ENCODE peak calls at places on chromosome 1, in five cellular contexts. F is IMR-90, A is upper lobe of right lung, B is breast epithelium, S is fibroblast of mammary gland. R is an unnamed sample.

GRCh38 chr1:201095581-201096531 is 16.4 kb downstream of the CACNA1S start:
- DNase-seq in F (no peak), A (no peak), B (no peak), S (no peak), R (no peak)

GRCh38 chr1:218711021-218711420 is 365.9 kb downstream of the TGFB2 start:
- DNase-seq in F (peak), A (no peak), B (no peak), S (no peak), R (no peak)

GRCh38 chr1:103900005-103900404 is 150.3 kb downstream of the AMY1C start:
- DNase-seq in F (no peak), A (no peak), B (no peak), S (no peak), R (no peak)

GRCh38 chr1:212514782-212515181 is 82.1 kb downstream of the NENF start:
- DNase-seq in F (no peak), A (no peak), B (no peak), S (no peak), R (no peak)

GRCh38 chr1:156090822-156091188 is 8.5 kb upstream of the MEX3A start:
- DNase-seq in F (peak), A (peak), B (peak), S (peak), R (peak)

GRCh38 chr1:152162826-152163463 is 3.9 kb upstream of the RPTN start:
- DNase-seq in F (peak), A (no peak), B (no peak), S (peak), R (no peak)

GRCh38 chr1:100523038-100523649 is 14.8 kb upstream of the GPR88 start:
- DNase-seq in F (peak), A (no peak), B (no peak), S (no peak), R (peak)

GRCh38 chr1:229596961-229597699 is 28.8 kb downstream of the TAF5L start:
- DNase-seq in F (peak), A (no peak), B (no peak), S (peak), R (no peak)

GRCh38 chr1:27542463-27543273 is 52.7 kb upstream of the WASF2 start:
- DNase-seq in F (peak), A (no peak), B (peak), S (peak), R (no peak)

GRCh38 chr1:217067642-217068041 is 344.4 kb upstream of the ESRRG start:
- DNase-seq in F (no peak), A (no peak), B (no peak), S (no peak), R (no peak)

GRCh38 chr1:18536943-18537342 is 56.2 kb downstream of the KLHDC7A start:
- DNase-seq in F (no peak), A (peak), B (no peak), S (no peak), R (no peak)

GRCh38 chr1:23167353-23168078 is 1.1 kb downstream of the LUZP1 start:
- DNase-seq in F (peak), A (peak), B (peak), S (peak), R (no peak)

GRCh38 chr1:161209790-161210409 is 5.2 kb upstream of the FCER1G start:
- DNase-seq in F (peak), A (peak), B (peak), S (peak), R (peak)

GRCh38 chr1:236821111-236821625 is 26.1 kb downstream of the MTR start:
- DNase-seq in F (no peak), A (no peak), B (no peak), S (no peak), R (no peak)

GRCh38 chr1:198056255-198056654 is 100.5 kb upstream of the NEK7 start:
- DNase-seq in F (no peak), A (no peak), B (no peak), S (no peak), R (no peak)

GRCh38 chr1:187714501-187714900 is 885.8 kb downstream of the PLA2G4A start:
- DNase-seq in F (no peak), A (no peak), B (no peak), S (peak), R (no peak)

GRCh38 chr1:225418059-225418458 is 9.8 kb downstream of the LBR start:
- DNase-seq in F (no peak), A (no peak), B (no peak), S (no peak), R (no peak)

GRCh38 chr1:205950280-205950679 is 7.0 kb upstream of the SLC26A9 start:
- DNase-seq in F (peak), A (no peak), B (peak), S (peak), R (no peak)

GRCh38 chr1:211616231-211617031 is 37.5 kb upstream of the SLC30A1 start:
- DNase-seq in F (no peak), A (no peak), B (peak), S (no peak), R (no peak)

GRCh38 chr1:211135342-211135950 is 1.5 kb upstream of the KCNH1 start:
- DNase-seq in F (peak), A (no peak), B (no peak), S (peak), R (no peak)

GRCh38 chr1:234108921-234109320 is 204.4 kb downstream of the SLC35F3 start:
- DNase-seq in F (peak), A (no peak), B (no peak), S (no peak), R (no peak)

GRCh38 chr1:221888218-221888617 is 146.3 kb upstream of the DUSP10 start:
- DNase-seq in F (no peak), A (no peak), B (no peak), S (no peak), R (no peak)

GRCh38 chr1:16155537-16156410 is at the start of gene EPHA2:
- DNase-seq in F (peak), A (peak), B (peak), S (peak), R (no peak)

GRCh38 chr1:154757149-154757548 is 112.9 kb downstream of the KCNN3 start:
- DNase-seq in F (no peak), A (no peak), B (no peak), S (no peak), R (no peak)

GRCh38 chr1:161115132-161115711 is 2.6 kb downstream of the PFDN2 start:
- DNase-seq in F (peak), A (no peak), B (no peak), S (peak), R (no peak)

GRCh38 chr1:111592389-111593361 is 26.9 kb upstream of the RAP1A start:
- DNase-seq in F (peak), A (peak), B (peak), S (peak), R (no peak)

GRCh38 chr1:32197837-32198236 is 2.6 kb upstream of the CCDC28B start:
- DNase-seq in F (no peak), A (no peak), B (no peak), S (no peak), R (no peak)

GRCh38 chr1:59156031-59156430 is 140.9 kb upstream of the FGGY start:
- DNase-seq in F (no peak), A (no peak), B (no peak), S (no peak), R (no peak)

GRCh38 chr1:42931108-42931539 is 27.5 kb downstream of the SLC2A1 start:
- DNase-seq in F (peak), A (peak), B (no peak), S (peak), R (peak)

DNA sequence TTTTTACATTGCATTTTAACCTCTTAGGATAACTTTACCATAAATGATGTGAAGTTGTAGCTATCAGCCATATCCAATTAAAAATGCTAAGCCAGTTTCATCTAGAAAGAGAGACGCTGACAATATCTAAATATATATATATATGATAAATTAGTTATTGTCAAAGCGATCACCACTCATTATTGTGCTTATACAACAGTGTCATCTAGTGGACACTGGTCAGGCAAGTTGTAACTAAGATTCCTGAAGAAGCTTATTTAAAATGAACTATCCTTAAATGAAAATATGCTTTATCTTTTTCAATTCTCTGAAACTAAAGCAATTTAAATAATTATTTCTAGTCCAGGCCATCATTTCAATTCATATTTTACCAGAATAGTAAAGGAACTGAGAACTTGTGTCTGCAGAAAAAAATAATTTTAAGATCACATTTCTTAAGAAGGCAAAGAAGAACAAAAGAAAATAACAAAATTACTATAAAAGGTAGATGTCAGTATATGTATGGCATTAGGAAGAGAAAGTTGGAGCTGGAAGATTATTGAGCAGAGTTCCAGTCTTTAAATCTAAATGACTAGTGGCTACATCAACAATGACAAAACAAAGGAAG is 193.3 kb upstream of the SNX7 start:
- DNase-seq in F (peak), A (no peak), B (no peak), S (peak), R (no peak)
- TF ChIP-seq CTCF in F (peak), A (peak), B (peak), S (peak), R (peak)

GRCh38 chr1:203137324-203137723 is 9.8 kb downstream of the ADORA1 start:
- DNase-seq in F (no peak), A (no peak), B (no peak), S (no peak), R (no peak)

GRCh38 chr1:203135636-203136305 is 8.2 kb downstream of the ADORA1 start:
- DNase-seq in F (no peak), A (peak), B (no peak), S (no peak), R (peak)

GRCh38 chr1:203140076-203140475 is 12.6 kb downstream of the ADORA1 start:
- DNase-seq in F (no peak), A (no peak), B (no peak), S (no peak), R (no peak)

GRCh38 chr1:203133969-203134725 is 6.6 kb downstream of the ADORA1 start:
- DNase-seq in F (peak), A (peak), B (no peak), S (peak), R (no peak)

GRCh38 chr1:203136409-203137042 is 9.0 kb downstream of the ADORA1 start:
- DNase-seq in F (no peak), A (no peak), B (no peak), S (no peak), R (no peak)
- TF ChIP-seq CTCF in F (no peak), A (no peak), B (no peak), S (no peak), R (no peak)

GRCh38 chr1:78673120-78673519 is 23.5 kb downstream of the IFI44 start:
- DNase-seq in F (no peak), A (no peak), B (no peak), S (no peak), R (no peak)

GRCh38 chr1:78667939-78668338 is 18.3 kb downstream of the IFI44 start:
- DNase-seq in F (no peak), A (no peak), B (no peak), S (no peak), R (no peak)

GRCh38 chr1:78668427-78668826 is 18.8 kb downstream of the IFI44 start:
- DNase-seq in F (no peak), A (no peak), B (no peak), S (no peak), R (no peak)

GRCh38 chr1:78676347-78676982 is 26.8 kb downstream of the IFI44 start:
- DNase-seq in F (peak), A (no peak), B (no peak), S (peak), R (no peak)

GRCh38 chr1:78672428-78672827 is 22.8 kb downstream of the IFI44 start:
- DNase-seq in F (no peak), A (no peak), B (no peak), S (no peak), R (no peak)
- TF ChIP-seq CTCF in F (no peak), A (no peak), B (no peak), S (no peak), R (no peak)

GRCh38 chr1:70961374-70961773 is 86.2 kb downstream of the PTGER3 start:
- DNase-seq in F (no peak), A (no peak), B (no peak), S (no peak), R (no peak)

GRCh38 chr1:70970407-70970806 is 77.2 kb downstream of the PTGER3 start:
- DNase-seq in F (no peak), A (no peak), B (no peak), S (no peak), R (no peak)

GRCh38 chr1:70963374-70963773 is 84.2 kb downstream of the PTGER3 start:
- DNase-seq in F (no peak), A (no peak), B (no peak), S (no peak), R (no peak)

GRCh38 chr1:70966018-70966638 is 81.5 kb downstream of the PTGER3 start:
- DNase-seq in F (peak), A (no peak), B (no peak), S (peak), R (no peak)
- TF ChIP-seq CTCF in F (peak), A (peak), B (no peak), S (peak), R (peak)

GRCh38 chr1:30319765-30320580 is 403.4 kb downstream of the MATN1 start:
- DNase-seq in F (no peak), A (no peak), B (no peak), S (no peak), R (peak)

GRCh38 chr1:30318413-30318812 is 405.0 kb downstream of the MATN1 start:
- DNase-seq in F (no peak), A (no peak), B (no peak), S (no peak), R (no peak)

GRCh38 chr1:30316056-30316455 is 407.3 kb downstream of the MATN1 start:
- DNase-seq in F (no peak), A (no peak), B (no peak), S (no peak), R (no peak)

GRCh38 chr1:30318864-30319718 is 404.3 kb downstream of the MATN1 start:
- DNase-seq in F (no peak), A (no peak), B (no peak), S (no peak), R (peak)

GRCh38 chr1:30317921-30318320 is 405.5 kb downstream of the MATN1 start:
- DNase-seq in F (no peak), A (no peak), B (no peak), S (no peak), R (no peak)
- TF ChIP-seq CTCF in F (no peak), A (no peak), B (no peak), S (no peak), R (no peak)

DNA sequence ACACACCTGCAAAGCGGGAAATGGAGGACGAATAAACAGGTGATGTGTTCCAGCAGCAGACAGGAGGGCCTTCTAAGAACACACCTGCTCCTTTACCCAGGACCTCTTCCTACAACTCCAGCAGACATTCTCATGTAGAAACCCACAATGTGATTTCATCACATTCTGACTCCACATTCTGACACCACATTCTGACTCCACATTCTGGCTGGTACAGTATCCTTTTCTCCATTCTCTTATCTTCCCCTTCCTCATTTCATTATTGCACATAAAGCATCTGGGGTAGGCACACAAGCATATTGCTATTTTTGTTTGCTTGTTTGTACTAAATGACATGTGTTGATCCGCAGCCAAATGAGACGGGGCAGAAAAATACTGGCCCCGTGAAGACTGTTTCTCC is 3.6 kb upstream of the ZNF124 start:
- DNase-seq in F (no peak), A (no peak), B (no peak), S (no peak), R (no peak)
- TF ChIP-seq CTCF in F (no peak), A (no peak), B (no peak), S (no peak), R (no peak)

GRCh38 chr1:2558861-2559260 is 2.7 kb downstream of the TNFRSF14 start:
- DNase-seq in F (no peak), A (no peak), B (no peak), S (no peak), R (no peak)

GRCh38 chr1:2558420-2558819 is 2.2 kb downstream of the TNFRSF14 start:
- DNase-seq in F (no peak), A (no peak), B (no peak), S (no peak), R (no peak)

GRCh38 chr1:2556277-2557145 is at the start of gene TNFRSF14:
- DNase-seq in F (peak), A (peak), B (peak), S (peak), R (peak)

GRCh38 chr1:2558030-2558400 is 1.8 kb downstream of the TNFRSF14 start:
- DNase-seq in F (no peak), A (no peak), B (no peak), S (no peak), R (no peak)

GRCh38 chr1:2557146-2558029 is 1.2 kb downstream of the TNFRSF14 start:
- DNase-seq in F (no peak), A (no peak), B (no peak), S (no peak), R (peak)
- TF ChIP-seq CTCF in F (no peak), A (no peak), B (no peak), S (no peak), R (no peak)

GRCh38 chr1:183318433-183318832 is 99.7 kb downstream of the NMNAT2 start:
- DNase-seq in F (peak), A (peak), B (peak), S (peak), R (no peak)
- TF ChIP-seq CTCF in F (peak), A (peak), B (peak), S (peak), R (no peak)

R was measured in CD14-positive monocyte.